ENCODE peak calls at places on chromosome 3, in seven cellular contexts. Z is HepG2, W is psoas muscle, P is tibial artery, M is hepatocyte, U is esophagus squamous epithelium, I is endodermal cell. Y is an unnamed sample. For H3K4me1, the result is how much of the 10 kb centered on the place peaks cover.

GRCh38 chr3:189233225-189233858 is 61.6 kb downstream of the TPRG1 start:
- DNase-seq in M (peak), P (peak), U (no peak), Z (peak), W (peak), I (peak), Y (no peak)

GRCh38 chr3:197381371-197381770 is 83.0 kb upstream of the DLG1 start:
- DNase-seq in W (no peak), I (no peak), U (no peak), Z (no peak), P (no peak), M (no peak), Y (no peak)

GRCh38 chr3:65919841-65920240 is 118.9 kb downstream of the MAGI1 start:
- DNase-seq in I (no peak), W (no peak), P (no peak), M (no peak), U (no peak), Z (no peak), Y (no peak)

GRCh38 chr3:16849795-16850194 is 35.0 kb upstream of the PLCL2 start:
- DNase-seq in P (peak), Z (no peak), U (no peak), W (no peak), I (no peak), M (no peak), Y (no peak)

GRCh38 chr3:102454101-102454625 is 19.3 kb downstream of the ZPLD1 start:
- DNase-seq in M (no peak), W (no peak), U (no peak), I (no peak), P (no peak), Z (no peak), Y (no peak)

GRCh38 chr3:139342054-139342453 is 1.8 kb upstream of the MRPS22 start:
- DNase-seq in M (no peak), P (no peak), I (no peak), Z (no peak), U (no peak), W (no peak), Y (no peak)

GRCh38 chr3:112101946-112102345 is 15.8 kb downstream of the C3orf52 start:
- DNase-seq in U (no peak), M (no peak), P (no peak), W (no peak), Z (no peak), I (no peak), Y (no peak)

GRCh38 chr3:61422945-61423740 is 138.2 kb upstream of the PTPRG start:
- DNase-seq in I (no peak), U (no peak), M (peak), P (no peak), Z (peak), W (no peak), Y (no peak)

GRCh38 chr3:5304789-5305680 is 117.5 kb downstream of the EDEM1 start:
- DNase-seq in P (no peak), U (no peak), I (peak), M (peak), Z (peak), W (peak), Y (no peak)

GRCh38 chr3:2771711-2772110 is 338.5 kb downstream of the IL5RA start:
- DNase-seq in U (no peak), M (no peak), W (no peak), P (no peak), I (no peak), Z (no peak), Y (no peak)

GRCh38 chr3:10746684-10747083 is 69.3 kb upstream of the SLC6A11 start:
- DNase-seq in M (no peak), Z (no peak), I (no peak), W (no peak), U (no peak), P (no peak), Y (no peak)

GRCh38 chr3:86723433-86723832 is 267.5 kb downstream of the VGLL3 start:
- DNase-seq in I (no peak), Z (no peak), W (no peak), P (no peak), M (no peak), U (no peak), Y (no peak)

GRCh38 chr3:89353465-89353864 is 246.0 kb downstream of the EPHA3 start:
- DNase-seq in P (no peak), U (no peak), I (no peak), W (no peak), M (no peak), Z (no peak), Y (no peak)

GRCh38 chr3:36595531-36595930 is 168.8 kb downstream of the DCLK3 start:
- DNase-seq in U (no peak), W (no peak), P (no peak), M (no peak), I (no peak), Z (no peak), Y (no peak)

GRCh38 chr3:194806991-194807685 is 121.5 kb downstream of the FAM43A start:
- DNase-seq in I (peak), Z (no peak), U (no peak), P (no peak), M (peak), W (no peak), Y (no peak)

GRCh38 chr3:50238549-50239026 is 2.6 kb downstream of the GNAI2 start:
- DNase-seq in W (peak), Z (peak), M (peak), I (no peak), P (peak), U (no peak), Y (no peak)

GRCh38 chr3:154552338-154552737 is 122.3 kb upstream of the GPR149 start:
- DNase-seq in U (no peak), I (no peak), M (no peak), P (no peak), Z (peak), W (no peak), Y (no peak)

GRCh38 chr3:48597408-48597800 is 2.3 kb upstream of the COL7A1 start:
- DNase-seq in M (no peak), W (no peak), U (no peak), I (no peak), P (no peak), Z (no peak), Y (no peak)

GRCh38 chr3:11696054-11696453 is 52.3 kb upstream of the VGLL4 start:
- DNase-seq in M (no peak), U (no peak), P (no peak), Z (no peak), W (no peak), I (no peak), Y (no peak)

GRCh38 chr3:49158108-49158709 is 7.9 kb downstream of the CCDC71 start:
- DNase-seq in M (peak), U (no peak), P (no peak), I (peak), Z (peak), W (no peak), Y (peak)

GRCh38 chr3:178513539-178514410 is 22.5 kb upstream of the KCNMB2 start:
- DNase-seq in W (no peak), I (no peak), Z (no peak), P (no peak), M (no peak), U (no peak), Y (no peak)

GRCh38 chr3:82281205-82281604 is 519.8 kb upstream of the GBE1 start:
- DNase-seq in W (no peak), I (peak), M (peak), Z (no peak), U (no peak), P (no peak), Y (no peak)

GRCh38 chr3:23078735-23079134 is 124.4 kb upstream of the UBE2E2 start:
- DNase-seq in U (no peak), P (no peak), Z (no peak), I (peak), W (no peak), M (no peak), Y (no peak)

GRCh38 chr3:5186089-5186853 is 1.2 kb upstream of the EDEM1 start:
- DNase-seq in I (no peak), Z (no peak), P (no peak), U (no peak), W (no peak), M (peak), Y (no peak)

GRCh38 chr3:194869482-194870169 is 183.9 kb downstream of the FAM43A start:
- DNase-seq in I (no peak), Z (no peak), W (no peak), M (no peak), P (no peak), U (no peak), Y (no peak)

GRCh38 chr3:25007974-25008658 is 419.9 kb upstream of the RARB start:
- DNase-seq in W (no peak), M (peak), I (no peak), Z (no peak), P (no peak), U (no peak), Y (no peak)

GRCh38 chr3:156825795-156826143 is 384 bp upstream of the LEKR1 start:
- DNase-seq in W (no peak), Z (no peak), M (no peak), U (no peak), P (no peak), I (no peak), Y (no peak)

GRCh38 chr3:96843505-96844203 is 29.3 kb downstream of the EPHA6 start:
- DNase-seq in M (no peak), Z (no peak), P (no peak), I (no peak), W (no peak), U (no peak), Y (no peak)

GRCh38 chr3:39038165-39038564 is 13.6 kb downstream of the SCN11A start:
- DNase-seq in U (no peak), P (no peak), I (no peak), M (no peak), W (no peak), Z (no peak), Y (no peak)

GRCh38 chr3:161219495-161219894 is 1.6 kb upstream of the NMD3 start:
- DNase-seq in W (no peak), U (no peak), P (no peak), I (no peak), Z (no peak), M (no peak), Y (no peak)

GRCh38 chr3:65604863-65605526 is 433.7 kb downstream of the MAGI1 start:
- DNase-seq in W (no peak), Z (no peak), U (no peak), I (no peak), M (no peak), P (no peak), Y (no peak)

GRCh38 chr3:13815088-13815683 is 64.7 kb downstream of the WNT7A start:
- DNase-seq in I (no peak), W (no peak), M (no peak), P (no peak), Z (no peak), U (no peak), Y (no peak)

GRCh38 chr3:162138509-162138908 is 641.9 kb downstream of the OTOL1 start:
- DNase-seq in I (no peak), M (no peak), U (no peak), Z (no peak), W (no peak), P (no peak), Y (no peak)

GRCh38 chr3:169945313-169945712 is 21.3 kb upstream of the SEC62 start:
- DNase-seq in Z (no peak), P (peak), U (peak), W (no peak), I (no peak), M (no peak), Y (no peak)

GRCh38 chr3:66265627-66266026 is 44.8 kb downstream of the SLC25A26 start:
- DNase-seq in W (no peak), P (no peak), I (no peak), Z (no peak), M (no peak), U (no peak), Y (no peak)

GRCh38 chr3:168616901-168617300 is 521.2 kb upstream of the GOLIM4 start:
- DNase-seq in I (no peak), U (no peak), Z (no peak), W (no peak), M (no peak), P (no peak), Y (no peak)

GRCh38 chr3:156978471-156978961 is 152.4 kb downstream of the LEKR1 start:
- DNase-seq in I (no peak), U (no peak), M (no peak), P (no peak), W (no peak), Z (no peak), Y (no peak)

GRCh38 chr3:63655519-63655918 is 3.0 kb downstream of the SNTN start:
- DNase-seq in Z (no peak), W (no peak), I (no peak), P (no peak), M (no peak), U (no peak), Y (no peak)

GRCh38 chr3:156050918-156051317 is 69.5 kb upstream of the KCNAB1 start:
- DNase-seq in P (no peak), U (no peak), M (no peak), I (no peak), W (no peak), Z (no peak), Y (no peak)

GRCh38 chr3:84974347-84974746 is 15.6 kb downstream of the CADM2 start:
- DNase-seq in W (no peak), U (no peak), P (no peak), I (no peak), M (peak), Z (peak), Y (no peak)

GRCh38 chr3:84978833-84979232 is 20.0 kb downstream of the CADM2 start:
- DNase-seq in Z (no peak), I (no peak), M (no peak), W (no peak), P (no peak), U (no peak), Y (no peak)

GRCh38 chr3:84980456-84980855 is 21.7 kb downstream of the CADM2 start:
- DNase-seq in U (no peak), M (no peak), Z (no peak), P (no peak), W (no peak), I (no peak), Y (no peak)

GRCh38 chr3:84980011-84980410 is 21.2 kb downstream of the CADM2 start:
- DNase-seq in W (no peak), Z (no peak), P (no peak), M (peak), U (no peak), I (no peak), Y (no peak)

GRCh38 chr3:84977021-84977420 is 18.2 kb downstream of the CADM2 start:
- DNase-seq in P (no peak), W (no peak), U (no peak), M (no peak), Z (no peak), I (no peak), Y (no peak)
- H3K4me1 ChIP-seq in P (under half), W (under half), U (under half), M (under half), Z (under half), I (under half), Y (under half)

GRCh38 chr3:40487172-40487571 is 10.2 kb downstream of the ZNF619 start:
- DNase-seq in P (no peak), W (no peak), Z (no peak), M (no peak), I (no peak), U (no peak), Y (no peak)
- H3K4me3 ChIP-seq in P (no peak), W (no peak), Z (no peak), M (no peak), I (no peak), U (no peak), Y (no peak)

DNA sequence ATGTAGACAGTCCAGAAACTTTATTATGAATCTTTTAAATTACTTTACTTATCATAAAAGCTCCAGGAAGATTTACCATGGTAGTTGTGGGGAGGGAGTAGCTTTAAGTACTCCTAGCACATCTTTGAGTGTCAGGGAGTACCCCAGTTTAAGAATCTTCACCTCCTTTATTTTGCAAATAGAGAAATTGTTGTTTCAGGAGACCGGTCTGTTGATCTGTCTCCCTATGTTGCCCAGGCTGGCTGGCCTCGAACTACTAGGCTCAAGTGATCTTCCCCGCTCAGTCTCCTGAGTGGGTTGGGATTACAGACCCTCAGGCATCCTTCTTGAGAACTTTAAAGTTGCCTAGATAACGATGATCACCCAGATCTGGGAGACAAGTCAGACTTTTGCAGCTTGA is 11.1 kb downstream of the FXR1 start:
- DNase-seq in W (no peak), Z (no peak), I (no peak), U (no peak), P (no peak), M (no peak), Y (no peak)
- H3K27ac ChIP-seq in W (no peak), Z (no peak), I (no peak), U (no peak), P (no peak), M (no peak), Y (no peak)

DNA sequence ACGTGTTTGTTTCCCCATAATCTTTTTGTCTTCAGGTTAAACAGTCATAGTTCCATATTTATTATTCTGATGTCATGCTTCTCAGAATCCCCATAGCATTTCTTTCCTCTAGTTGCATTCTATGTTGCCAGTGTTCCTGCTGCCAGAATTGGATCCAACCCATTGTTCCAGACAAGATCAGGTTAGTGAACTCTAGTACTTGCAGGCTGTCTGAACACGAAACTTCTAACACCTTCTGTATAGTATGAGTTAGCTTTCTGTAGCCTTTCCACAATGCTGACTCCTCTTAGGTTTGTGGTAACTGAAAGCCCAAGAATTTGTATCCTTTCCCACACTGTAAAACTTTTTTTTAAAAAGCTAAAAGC is 88.0 kb upstream of the ROPN1 start:
- DNase-seq in W (no peak), P (no peak), U (no peak), M (no peak), I (no peak), Z (no peak), Y (no peak)
- H3K4me1 ChIP-seq in W (under half), P (half or more), U (under half), M (under half), I (under half), Z (under half), Y (under half)

GRCh38 chr3:151923901-151924300 is 50.5 kb downstream of the SUCNR1 start:
- DNase-seq in I (no peak), W (no peak), U (no peak), Z (no peak), P (no peak), M (no peak), Y (no peak)

GRCh38 chr3:151924753-151925152 is 51.3 kb downstream of the SUCNR1 start:
- DNase-seq in W (no peak), P (no peak), Z (no peak), M (no peak), U (no peak), I (no peak), Y (no peak)

GRCh38 chr3:151925876-151926275 is 52.4 kb downstream of the SUCNR1 start:
- DNase-seq in M (no peak), I (no peak), Z (no peak), U (no peak), W (no peak), P (no peak), Y (no peak)

GRCh38 chr3:151925419-151925818 is 52.0 kb downstream of the SUCNR1 start:
- DNase-seq in U (no peak), P (no peak), W (no peak), M (no peak), Z (no peak), I (no peak), Y (no peak)

DNA sequence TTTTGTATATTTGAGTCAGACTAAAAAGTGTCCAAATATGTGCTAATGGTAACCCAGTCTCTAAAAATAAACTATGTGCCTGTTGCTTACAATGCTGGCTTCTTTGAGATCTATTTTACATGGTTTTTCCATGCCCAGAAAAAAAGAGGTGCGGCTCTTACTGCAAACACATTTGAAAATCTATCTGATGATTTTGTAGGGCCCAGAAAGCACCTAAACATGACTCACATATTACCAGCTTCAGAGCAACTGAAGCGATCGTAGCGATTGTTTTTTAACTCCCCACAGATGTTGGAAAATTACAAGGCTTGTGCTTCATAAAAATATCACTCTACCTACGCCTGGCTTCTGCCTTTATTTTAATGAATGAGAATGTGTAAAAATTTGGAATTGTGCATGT is 53.5 kb downstream of the SUCNR1 start:
- DNase-seq in P (no peak), W (no peak), M (no peak), U (no peak), Z (no peak), I (no peak), Y (no peak)
- H3K4me3 ChIP-seq in P (no peak), W (no peak), M (no peak), U (no peak), Z (no peak), I (no peak), Y (no peak)

GRCh38 chr3:129046037-129046731 is 14.4 kb upstream of the GP9 start:
- DNase-seq in W (peak), P (no peak), Z (no peak), I (peak), M (no peak), U (no peak), Y (no peak)
- H3K27ac ChIP-seq in W (no peak), P (no peak), Z (no peak), I (no peak), M (no peak), U (no peak), Y (no peak)